ENCODE peak calls at places on chromosomes 13 and 19, in four cellular contexts. R is lower lobe of right lung, N is neural crest cell, D is fibroblast of pulmonary artery. A is an unnamed sample.

GRCh38 chr19:34838753-34839431 is 65.9 kb upstream of the ZNF599 start:
- DNase-seq in R (no peak), N (peak), D (peak), A (no peak)

GRCh38 chr19:49853852-49854849 is 3.2 kb downstream of the PTOV1 start:
- DNase-seq in R (peak), N (no peak), D (no peak), A (no peak)

GRCh38 chr13:53198017-53198416 is 169.4 kb downstream of the OLFM4 start:
- DNase-seq in R (no peak), N (no peak), D (no peak), A (no peak)

GRCh38 chr19:41217741-41218140 is 1.3 kb upstream of the AXL start:
- DNase-seq in R (no peak), N (no peak), D (no peak), A (no peak)

GRCh38 chr19:29271341-29271740 is 58.4 kb upstream of the UQCRFS1 start:
- DNase-seq in R (no peak), N (no peak), D (no peak), A (no peak)

GRCh38 chr19:19632661-19633060 is 4.6 kb upstream of the LPAR2 start:
- DNase-seq in R (no peak), N (no peak), D (no peak), A (no peak)

GRCh38 chr19:3857449-3858003 is 11.3 kb downstream of the ZFR2 start:
- DNase-seq in R (no peak), N (no peak), D (no peak), A (no peak)

GRCh38 chr13:25306671-25307464 is 5.4 kb downstream of the NUP58 start:
- DNase-seq in R (no peak), N (no peak), D (no peak), A (no peak)

GRCh38 chr19:35959040-35959967 is 23.1 kb downstream of the LRFN3 start:
- DNase-seq in R (peak), N (no peak), D (no peak), A (no peak)

GRCh38 chr19:38433268-38433733 is at the start of gene RYR1:
- DNase-seq in R (peak), N (peak), D (peak), A (no peak)

GRCh38 chr13:42875448-42876269 is 94.3 kb downstream of the FAM216B start:
- DNase-seq in R (no peak), N (peak), D (peak), A (no peak)

GRCh38 chr13:112724788-112725345 is 35.0 kb downstream of the ATP11A start:
- DNase-seq in R (no peak), N (no peak), D (no peak), A (peak)

GRCh38 chr19:53624776-53625540 is 6.8 kb upstream of the DPRX start:
- DNase-seq in R (no peak), N (no peak), D (no peak), A (peak)

GRCh38 chr19:403221-404036 is 5.5 kb downstream of the C2CD4C start:
- DNase-seq in R (no peak), N (no peak), D (no peak), A (no peak)

GRCh38 chr13:76879211-76879875 is 6.9 kb downstream of the KCTD12 start:
- DNase-seq in R (peak), N (no peak), D (peak), A (no peak)

GRCh38 chr19:49468746-49469447 is 5.1 kb upstream of the FLT3LG start:
- DNase-seq in R (no peak), N (no peak), D (peak), A (no peak)

GRCh38 chr13:84609716-84610115 is 727.4 kb upstream of the SLITRK1 start:
- DNase-seq in R (no peak), N (no peak), D (peak), A (peak)

GRCh38 chr19:39342647-39343305 is 555 bp downstream of the SAMD4B start:
- DNase-seq in R (peak), N (no peak), D (no peak), A (no peak)

GRCh38 chr19:1395194-1396018 is 5.9 kb downstream of the GAMT start:
- DNase-seq in R (no peak), N (no peak), D (no peak), A (no peak)

GRCh38 chr19:1423445-1424181 is 14.6 kb upstream of the RPS15 start:
- DNase-seq in R (no peak), N (no peak), D (no peak), A (no peak)

GRCh38 chr13:33279414-33279813 is 6.1 kb downstream of the STARD13 start:
- DNase-seq in R (no peak), N (no peak), D (no peak), A (no peak)

GRCh38 chr19:33731886-33732285 is 64.8 kb upstream of the KCTD15 start:
- DNase-seq in R (no peak), N (no peak), D (no peak), A (no peak)

GRCh38 chr19:33125929-33126388 is 6.0 kb upstream of the WDR88 start:
- DNase-seq in R (no peak), N (peak), D (peak), A (peak)

GRCh38 chr19:41909706-41910105 is 18.5 kb downstream of the ERFL start:
- DNase-seq in R (no peak), N (no peak), D (no peak), A (no peak)

GRCh38 chr19:51129716-51130115 is 5.0 kb downstream of the SIGLEC9 start:
- DNase-seq in R (no peak), N (no peak), D (no peak), A (no peak)

GRCh38 chr19:14954071-14954655 is 12.9 kb downstream of the OR7C2 start:
- DNase-seq in R (no peak), N (no peak), D (no peak), A (no peak)

GRCh38 chr13:109700176-109700575 is 86.2 kb downstream of the IRS2 start:
- DNase-seq in R (peak), N (no peak), D (peak), A (peak)

GRCh38 chr19:23882493-23882892 is 32.2 kb upstream of the ZNF726 start:
- DNase-seq in R (no peak), N (no peak), D (no peak), A (no peak)

GRCh38 chr13:80296638-80297037 is 44.3 kb downstream of the SPRY2 start:
- DNase-seq in R (no peak), N (no peak), D (no peak), A (no peak)

GRCh38 chr13:46114599-46114998 is 9.8 kb upstream of the CPB2 start:
- DNase-seq in R (no peak), N (no peak), D (no peak), A (no peak)

GRCh38 chr19:39558623-39559117 is 18.7 kb upstream of the EID2 start:
- DNase-seq in R (no peak), N (no peak), D (no peak), A (no peak)

GRCh38 chr13:96996097-96996496 is 1.8 kb upstream of the OXGR1 start:
- DNase-seq in R (no peak), N (no peak), D (no peak), A (no peak)

GRCh38 chr13:96994849-96995243 is 570 bp upstream of the OXGR1 start:
- DNase-seq in R (no peak), N (no peak), D (no peak), A (no peak)

GRCh38 chr13:96992633-96993032 is 1.6 kb downstream of the OXGR1 start:
- DNase-seq in R (no peak), N (no peak), D (no peak), A (no peak)

GRCh38 chr13:96993660-96994029 is 631 bp downstream of the OXGR1 start:
- DNase-seq in R (no peak), N (no peak), D (no peak), A (no peak)

DNA sequence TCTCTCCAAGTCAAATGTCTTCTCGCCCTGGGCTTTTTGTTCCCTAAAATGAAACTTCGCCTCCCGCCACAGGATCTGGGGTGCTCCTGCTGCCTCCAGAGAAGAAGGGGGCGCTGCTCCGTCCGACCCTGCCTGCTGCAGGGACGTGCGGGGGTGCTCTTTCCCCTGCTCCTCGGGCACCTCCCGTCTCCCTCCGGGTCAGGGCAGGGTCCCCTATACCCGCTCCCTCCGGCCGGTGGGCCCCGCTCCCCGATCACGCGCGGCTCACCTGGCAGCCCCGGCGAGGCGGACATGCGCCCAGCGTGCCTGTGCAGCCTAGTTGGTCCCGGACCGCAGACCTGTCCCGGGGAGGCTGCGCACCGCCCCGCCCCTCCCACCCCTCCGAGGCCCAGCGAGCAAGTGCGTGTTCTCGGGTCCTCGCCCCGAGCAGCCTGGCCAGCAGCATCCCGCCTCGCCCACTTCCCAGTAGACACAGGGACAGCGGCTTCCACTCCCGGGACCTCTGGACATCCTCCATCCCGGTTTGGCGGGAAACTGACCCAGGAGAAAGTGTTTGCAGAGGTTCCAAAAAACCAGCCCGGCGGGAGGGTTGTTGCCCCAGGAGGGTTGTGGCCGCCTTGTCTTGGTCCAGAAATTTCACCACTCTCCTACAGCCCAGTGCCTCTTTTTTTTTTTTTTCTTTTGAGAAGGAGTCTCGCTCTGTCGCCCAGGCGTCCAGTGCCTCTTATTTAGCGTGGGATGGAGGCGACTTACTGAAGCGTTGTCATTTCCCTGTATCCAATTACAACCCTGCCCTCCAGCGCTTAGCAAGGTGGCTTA is at the start of gene OXGR1:
- DNase-seq in R (peak), N (peak), D (no peak), A (no peak)
- TF ChIP-seq CTCF in R (no peak), N (no peak), D (no peak), A (peak)

GRCh38 chr13:31053098-31053497 is 108.6 kb downstream of the HSPH1 start:
- DNase-seq in R (no peak), N (no peak), D (no peak), A (no peak)

GRCh38 chr13:31054632-31055031 is 107.1 kb downstream of the HSPH1 start:
- DNase-seq in R (no peak), N (no peak), D (no peak), A (no peak)

GRCh38 chr13:31053896-31054295 is 107.8 kb downstream of the HSPH1 start:
- DNase-seq in R (no peak), N (no peak), D (no peak), A (no peak)

GRCh38 chr13:31055589-31055988 is 106.1 kb downstream of the HSPH1 start:
- DNase-seq in R (no peak), N (no peak), D (no peak), A (no peak)

DNA sequence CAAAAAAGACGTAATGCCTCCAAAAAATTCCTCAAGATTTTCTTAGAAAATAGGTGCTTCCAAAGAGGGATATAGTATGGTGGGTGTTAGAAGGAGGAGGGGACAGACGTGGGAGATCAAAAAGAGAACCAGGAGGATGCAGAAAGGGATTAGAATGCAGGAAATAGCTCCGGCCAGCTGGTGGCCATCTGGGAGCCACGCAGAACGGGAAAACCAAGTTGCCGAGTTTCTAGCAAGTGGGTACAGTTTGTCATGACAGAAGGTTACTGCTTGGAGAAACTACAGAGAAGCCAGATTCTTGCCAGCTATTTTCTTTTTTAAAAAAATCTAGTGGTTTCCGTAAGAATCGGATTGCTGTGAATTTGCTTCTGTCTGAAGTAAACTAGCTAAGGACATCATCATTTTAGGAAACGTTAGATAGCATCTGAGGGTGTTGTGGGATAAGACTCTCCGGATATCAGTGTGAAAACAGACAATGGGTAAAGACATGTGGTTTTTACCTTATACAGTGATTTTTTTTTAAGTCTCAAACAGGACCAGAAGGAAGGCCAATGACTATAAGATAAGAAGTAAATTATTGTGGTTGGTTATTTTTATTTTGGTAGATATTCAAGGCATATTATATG is 104.9 kb downstream of the HSPH1 start:
- DNase-seq in R (no peak), N (no peak), D (peak), A (no peak)
- TF ChIP-seq CTCF in R (no peak), N (no peak), D (peak), A (no peak)

GRCh38 chr19:13887529-13887928 is 10.6 kb downstream of the NANOS3 start:
- DNase-seq in R (no peak), N (no peak), D (peak), A (peak)

GRCh38 chr19:13890136-13890535 is 13.2 kb downstream of the NANOS3 start:
- DNase-seq in R (no peak), N (no peak), D (no peak), A (no peak)

GRCh38 chr19:13887039-13887438 is 10.1 kb downstream of the NANOS3 start:
- DNase-seq in R (no peak), N (no peak), D (no peak), A (no peak)

GRCh38 chr19:13885826-13886365 is 9.0 kb downstream of the NANOS3 start:
- DNase-seq in R (no peak), N (no peak), D (no peak), A (no peak)

DNA sequence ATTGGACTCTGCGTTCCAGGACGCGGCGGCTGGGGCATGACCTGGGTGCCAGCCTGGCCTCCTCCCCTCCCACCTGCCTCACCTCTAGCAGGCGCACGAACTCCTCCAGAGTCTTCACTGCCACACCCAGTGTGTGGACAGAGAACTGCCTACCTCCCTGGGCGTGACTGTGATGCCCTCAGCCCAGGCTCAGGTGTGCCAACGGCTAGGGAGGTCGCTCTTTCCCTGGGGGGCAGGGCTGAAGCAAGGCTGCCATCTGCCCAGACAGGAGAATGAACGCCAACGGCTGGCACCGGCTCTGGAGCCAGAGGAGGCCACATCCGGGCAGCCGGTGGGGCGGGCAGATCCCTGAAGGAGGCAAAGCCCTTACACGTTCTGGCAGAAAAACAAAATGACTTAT is 11.3 kb downstream of the NANOS3 start:
- DNase-seq in R (no peak), N (no peak), D (no peak), A (no peak)
- TF ChIP-seq CTCF in R (no peak), N (no peak), D (no peak), A (peak)

GRCh38 chr13:29279859-29280258 is 315.6 kb downstream of the SLC7A1 start:
- DNase-seq in R (no peak), N (no peak), D (no peak), A (no peak)

GRCh38 chr13:29282096-29282495 is 313.4 kb downstream of the SLC7A1 start:
- DNase-seq in R (no peak), N (no peak), D (no peak), A (no peak)

DNA sequence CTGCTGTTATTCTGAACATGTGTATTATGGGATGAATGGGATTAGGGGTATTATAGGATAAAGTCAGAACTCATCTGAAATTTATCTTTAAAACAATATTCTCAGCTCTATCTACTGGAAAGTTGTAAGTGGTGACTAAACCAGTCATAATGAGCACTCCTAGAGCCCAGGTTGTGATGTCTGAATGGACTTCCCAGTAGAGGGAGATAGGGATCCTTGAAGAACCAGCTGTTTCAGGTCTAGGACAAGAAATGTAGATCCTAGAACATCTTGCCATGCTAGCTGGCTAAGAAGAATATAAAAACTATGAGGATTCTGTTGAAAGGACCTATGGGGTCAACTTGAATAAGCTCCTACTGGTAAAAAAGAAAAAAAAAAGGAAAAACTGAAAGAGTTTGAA is 310.8 kb downstream of the SLC7A1 start:
- DNase-seq in R (no peak), N (no peak), D (no peak), A (no peak)
- TF ChIP-seq CTCF in R (no peak), N (no peak), D (no peak), A (peak)

GRCh38 chr19:13095393-13095784 is 7.3 kb downstream of the LYL1 start:
- DNase-seq in R (no peak), N (no peak), D (no peak), A (no peak)

GRCh38 chr19:13096968-13097330 is 5.7 kb downstream of the LYL1 start:
- DNase-seq in R (no peak), N (no peak), D (no peak), A (no peak)

GRCh38 chr19:13094771-13095392 is 7.8 kb downstream of the LYL1 start:
- DNase-seq in R (no peak), N (no peak), D (no peak), A (no peak)

GRCh38 chr19:13097331-13098258 is 5.1 kb downstream of the LYL1 start:
- DNase-seq in R (peak), N (no peak), D (no peak), A (no peak)

DNA sequence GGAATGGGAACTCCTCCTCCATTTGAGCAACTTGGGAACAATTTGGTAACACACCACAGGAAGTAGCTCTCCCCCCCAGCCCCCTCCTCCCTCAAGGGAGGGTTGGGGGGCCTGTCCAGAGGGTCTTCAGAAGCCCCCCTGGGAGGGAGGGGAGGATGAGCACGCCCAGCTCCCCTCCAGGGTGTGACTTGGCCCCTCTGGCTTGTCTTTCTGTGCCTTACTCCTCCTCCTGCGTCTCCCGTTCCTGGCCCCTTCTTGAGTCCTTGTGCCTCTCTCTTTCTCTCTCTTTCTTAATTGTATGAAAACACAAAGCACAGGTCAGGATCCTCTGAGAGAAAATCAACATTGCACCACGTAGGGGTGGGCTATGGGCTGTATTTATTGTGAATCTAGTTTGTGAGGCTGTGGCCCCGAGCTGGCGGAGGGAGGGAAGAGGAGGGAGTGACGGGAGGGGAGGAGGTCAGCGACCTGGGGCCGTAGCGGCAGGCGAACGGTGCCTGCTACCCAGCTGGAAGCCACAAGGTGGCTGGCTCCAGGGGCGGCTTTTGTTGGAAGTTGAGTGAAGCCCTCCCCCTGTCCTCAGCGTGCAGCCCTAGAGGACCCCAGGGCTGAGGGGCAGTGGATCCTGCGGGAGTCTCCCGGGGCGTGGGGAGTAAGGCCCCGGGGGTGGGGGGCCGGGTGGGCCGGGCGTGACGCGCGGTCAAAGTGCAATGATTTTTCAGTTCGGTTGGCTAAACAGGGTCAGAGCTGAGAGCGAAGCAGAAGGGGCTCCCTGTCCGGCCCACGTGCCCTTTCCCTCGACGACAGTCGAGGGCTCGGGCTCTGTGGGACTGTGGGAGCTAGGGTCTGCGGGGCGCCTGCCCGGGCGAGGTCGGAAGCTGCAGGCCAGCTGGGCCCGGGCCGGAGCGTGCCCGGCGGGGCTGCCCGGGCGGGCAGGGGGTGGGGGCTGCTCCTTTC is 6.4 kb downstream of the LYL1 start:
- DNase-seq in R (no peak), N (no peak), D (no peak), A (no peak)
- TF ChIP-seq CTCF in R (no peak), N (peak), D (peak), A (no peak)

DNA sequence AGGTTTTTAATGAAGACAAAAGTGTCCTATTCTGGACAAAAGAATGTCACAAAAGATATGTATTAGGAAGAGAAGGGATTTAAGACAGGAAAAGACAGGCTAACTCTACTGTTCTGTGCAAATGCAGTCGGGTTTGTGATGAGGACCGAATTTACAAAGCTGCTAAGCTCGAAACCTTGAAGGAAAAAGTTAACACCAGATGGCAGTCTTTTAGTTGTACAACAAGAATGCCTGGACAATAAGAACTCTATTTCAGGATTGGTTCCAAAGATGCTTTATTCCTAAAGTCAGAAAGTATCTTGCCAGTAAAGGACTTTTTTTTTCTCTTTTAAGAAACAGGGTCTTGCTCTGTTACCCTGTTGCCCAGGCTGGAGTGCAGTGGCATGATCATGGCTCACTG is 51.1 kb downstream of the HS6ST3 start:
- DNase-seq in R (no peak), N (no peak), D (peak), A (no peak)
- TF ChIP-seq CTCF in R (no peak), N (peak), D (peak), A (peak)

A was measured in foreskin keratinocyte.